ENCODE peak calls at places on chromosomes 2 and 18, in eight cellular contexts. Q is adipocyte, E is astrocyte, W is right cardiac atrium, C is tibial artery, D is psoas muscle, P is HCT116, B is spleen. X is an unnamed sample.

GRCh38 chr2:215504547-215504946 is 68.7 kb upstream of the FN1 start:
- DNase-seq in B (no peak), C (no peak), W (no peak), E (peak; percentile 62), P (no peak), D (no peak), Q (no peak), X (no peak)

GRCh38 chr2:28345619-28346018 is 47.0 kb upstream of the FOSL2 start:
- DNase-seq in D (peak; percentile 51), Q (no peak), B (peak; percentile 67), E (no peak), C (no peak), P (no peak), W (peak; percentile 53), X (no peak)

GRCh38 chr18:36419913-36420531 is 122.5 kb downstream of the FHOD3 start:
- DNase-seq in D (no peak), W (no peak), B (no peak), C (no peak), Q (no peak), P (peak; percentile 60), E (peak; percentile 43), X (no peak)

GRCh38 chr2:26008851-26009566 is 24.9 kb upstream of the RAB10 start:
- DNase-seq in P (peak; percentile 43), B (peak; percentile 84), D (peak; percentile 56), E (peak; percentile 32), Q (peak; percentile 71), C (peak; percentile 69), W (peak; percentile 69), X (no peak)

GRCh38 chr2:52269696-52270485 is 1238.0 kb upstream of the NRXN1 start:
- DNase-seq in C (no peak), Q (peak; percentile 56), P (no peak), D (no peak), E (peak; percentile 85), W (no peak), B (no peak), X (no peak)

GRCh38 chr2:233000886-233001750 is 11.9 kb downstream of the NGEF start:
- DNase-seq in E (no peak), B (peak; percentile 56), P (no peak), W (no peak), D (no peak), Q (no peak), C (no peak), X (no peak)

GRCh38 chr2:37652199-37652640 is 19.2 kb downstream of the CDC42EP3 start:
- DNase-seq in P (peak; percentile 69), D (no peak), Q (peak; percentile 60), E (peak; percentile 95), W (no peak), B (no peak), C (no peak), X (no peak)

GRCh38 chr2:378364-378763 is 90.5 kb upstream of the ALKAL2 start:
- DNase-seq in B (no peak), C (no peak), D (no peak), P (no peak), E (no peak), W (no peak), Q (no peak), X (no peak)

GRCh38 chr2:138516030-138516704 is 14.6 kb downstream of the SPOPL start:
- DNase-seq in Q (peak; percentile 20), D (no peak), E (peak; percentile 77), P (no peak), B (no peak), W (no peak), C (no peak), X (no peak)

GRCh38 chr2:74391209-74391579 is 11.1 kb upstream of the DCTN1 start:
- DNase-seq in W (no peak), C (no peak), D (no peak), P (no peak), E (peak; percentile 18), Q (peak; percentile 53), B (no peak), X (no peak)

GRCh38 chr2:232435375-232435648 is 20.6 kb upstream of the ALPI start:
- DNase-seq in D (no peak), P (no peak), E (no peak), C (no peak), W (no peak), B (no peak), Q (no peak), X (no peak)

GRCh38 chr2:100623921-100624320 is 61.1 kb downstream of the PDCL3 start:
- DNase-seq in D (no peak), B (no peak), P (no peak), Q (no peak), E (no peak), W (no peak), C (no peak), X (no peak)

GRCh38 chr2:100619951-100620350 is 57.2 kb downstream of the PDCL3 start:
- DNase-seq in W (peak; percentile 16), B (peak; percentile 19), E (no peak), C (no peak), Q (no peak), D (no peak), P (no peak), X (no peak)

GRCh38 chr2:100623033-100623715 is 60.4 kb downstream of the PDCL3 start:
- DNase-seq in D (no peak), W (no peak), Q (no peak), C (no peak), E (no peak), P (no peak), B (no peak), X (no peak)

GRCh38 chr2:100621371-100621910 is 58.6 kb downstream of the PDCL3 start:
- DNase-seq in B (no peak), W (no peak), Q (peak; percentile 31), C (no peak), E (no peak), P (no peak), D (no peak), X (no peak)

DNA sequence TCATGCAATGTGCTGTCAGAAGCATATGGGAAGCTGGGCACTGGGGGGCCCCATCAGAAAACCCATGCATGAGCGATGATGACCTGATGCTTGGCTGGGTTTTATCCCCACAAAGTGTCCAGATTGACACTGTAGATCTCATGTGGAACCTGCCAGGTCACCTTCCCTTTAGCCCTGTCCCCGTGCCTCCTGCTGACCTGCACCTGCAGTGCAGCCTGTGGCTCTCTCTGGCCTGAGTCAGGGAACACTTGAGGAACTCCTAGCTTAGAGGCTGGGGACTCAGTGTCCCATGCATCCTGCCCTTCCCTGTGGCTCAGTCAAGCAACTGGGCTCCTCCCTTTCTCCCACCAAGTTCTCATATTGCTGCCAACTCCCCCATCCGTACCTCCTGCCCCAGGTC is 57.7 kb downstream of the PDCL3 start:
- DNase-seq in D (no peak), Q (no peak), W (no peak), E (no peak), B (peak; percentile 25), P (no peak), C (no peak), X (no peak)
- H3K4me1 ChIP-seq in D (no peaks in the 10 kb centered on the region), Q (no peaks in the 10 kb centered on the region), W (no peaks in the 10 kb centered on the region), E (no peaks in the 10 kb centered on the region), B (no peaks in the 10 kb centered on the region), P (no peaks in the 10 kb centered on the region), C (no peaks in the 10 kb centered on the region), X (no peaks in the 10 kb centered on the region)

GRCh38 chr18:70290482-70291294 is 1.8 kb downstream of the SOCS6 start:
- DNase-seq in Q (no peak), D (no peak), W (no peak), E (no peak), B (no peak), C (no peak), P (no peak), X (no peak)
- H3K4me3 ChIP-seq in Q (peak overlapping the region; percentile 95), D (peak overlapping the region; percentile 89), W (peak overlapping the region; percentile 99), E (peak overlapping the region; percentile 90), B (no peak overlapping the region), C (peak overlapping the region; percentile 71), P (peak overlapping the region; percentile 86), X (no peak overlapping the region)

GRCh38 chr2:240565267-240566202 is 2.7 kb upstream of the RNPEPL1 start:
- DNase-seq in P (peak; percentile 87), Q (no peak), D (peak; percentile 81), C (peak; percentile 78), W (peak; percentile 92), E (peak; percentile 54), B (peak; percentile 98), X (peak; percentile 84)
- H3K4me1 ChIP-seq in P (peaks cover 73% of the 10 kb centered on the region), Q (peaks cover 44% of the 10 kb centered on the region), D (peaks cover 57% of the 10 kb centered on the region), C (peaks cover 53% of the 10 kb centered on the region), W (peaks cover 17% of the 10 kb centered on the region), E (peaks cover 32% of the 10 kb centered on the region), B (peaks cover 88% of the 10 kb centered on the region), X (peaks cover 75% of the 10 kb centered on the region)

GRCh38 chr18:24140697-24141096 is 1.8 kb downstream of the CABYR start:
- DNase-seq in Q (no peak), D (no peak), P (no peak), E (no peak), B (no peak), C (no peak), W (no peak), X (no peak)
- H3K4me3 ChIP-seq in Q (no peak overlapping the region), D (no peak overlapping the region), P (no peak overlapping the region), E (no peak overlapping the region), B (no peak overlapping the region), C (no peak overlapping the region), W (no peak overlapping the region), X (no peak overlapping the region)

GRCh38 chr2:191166756-191167445 is 16.1 kb upstream of the STAT4 start:
- DNase-seq in C (no peak), P (no peak), D (no peak), B (no peak), W (no peak), E (no peak), Q (no peak), X (no peak)
- H3K4me1 ChIP-seq in C (peaks cover 40% of the 10 kb centered on the region), P (peaks cover 26% of the 10 kb centered on the region), D (peaks cover 20% of the 10 kb centered on the region), B (peaks cover 21% of the 10 kb centered on the region), W (no peaks in the 10 kb centered on the region), E (peaks cover 32% of the 10 kb centered on the region), Q (peaks cover 54% of the 10 kb centered on the region), X (no peaks in the 10 kb centered on the region)

GRCh38 chr18:50306944-50307343 is 19.5 kb upstream of the CXXC1 start:
- DNase-seq in P (no peak), W (peak; percentile 40), B (no peak), E (peak; percentile 87), C (no peak), Q (no peak), D (no peak), X (no peak)
- H3K4me3 ChIP-seq in P (no peak overlapping the region), W (peak overlapping the region; percentile 52), B (no peak overlapping the region), E (peak overlapping the region; percentile 60), C (peak overlapping the region; percentile 42), Q (peak overlapping the region; percentile 83), D (no peak overlapping the region), X (peak overlapping the region; percentile 45)

DNA sequence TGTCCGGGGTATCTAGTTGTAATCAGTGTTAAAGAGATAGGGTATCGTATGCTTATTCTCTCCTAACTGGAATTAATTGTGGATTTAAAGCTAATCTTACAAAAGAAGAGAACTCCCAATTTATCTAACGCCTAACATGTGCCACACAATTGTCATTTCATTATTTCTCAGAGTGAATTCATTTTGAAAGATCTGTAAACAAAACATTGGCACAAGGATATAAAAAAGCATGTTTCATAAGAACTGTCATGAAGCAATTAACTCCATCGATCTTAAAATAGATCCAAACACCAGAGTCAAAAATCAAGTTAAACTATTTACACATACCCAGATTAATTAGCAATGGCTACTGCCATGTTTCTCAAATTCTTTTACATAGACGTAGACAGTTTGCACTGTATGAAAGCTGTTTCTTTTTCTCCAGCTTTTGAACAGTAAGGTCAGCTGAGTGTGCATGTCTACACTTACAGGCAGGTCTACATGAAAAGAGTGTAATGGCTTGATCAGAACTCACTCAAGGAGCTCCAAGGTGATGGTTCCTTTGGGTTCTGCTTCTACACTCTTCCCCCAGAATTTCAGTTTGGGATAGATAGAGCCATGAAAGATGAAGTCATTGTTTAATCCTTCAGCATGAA is 38.8 kb downstream of the CABYR start:
- DNase-seq in B (no peak), P (no peak), C (no peak), E (no peak), D (no peak), Q (no peak), W (no peak), X (no peak)
- H3K4me1 ChIP-seq in B (no peaks in the 10 kb centered on the region), P (peaks cover 15% of the 10 kb centered on the region), C (no peaks in the 10 kb centered on the region), E (peaks cover 6% of the 10 kb centered on the region), D (peaks cover 12% of the 10 kb centered on the region), Q (peaks cover 19% of the 10 kb centered on the region), W (no peaks in the 10 kb centered on the region), X (no peaks in the 10 kb centered on the region)

GRCh38 chr2:109032229-109032800 is 43.3 kb upstream of the EDAR start:
- DNase-seq in P (no peak), Q (no peak), W (no peak), E (no peak), C (no peak), D (no peak), B (no peak), X (no peak)
- H3K4me3 ChIP-seq in P (no peak overlapping the region), Q (peak overlapping the region; percentile 71), W (peak overlapping the region; percentile 59), E (peak overlapping the region; percentile 64), C (no peak overlapping the region), D (peak overlapping the region; percentile 62), B (no peak overlapping the region), X (peak overlapping the region; percentile 49)

X was measured in naive thymus-derived CD4-positive, alpha-beta T cell.